ENCODE peak calls at places on chromosome 1, in four cellular contexts. R, Z, T and C are unnamed samples. For H3K79me1, the result is how much of the 10 kb centered on the place peaks cover.

GRCh38 chr1:22133928-22134324 is 9.0 kb downstream of the WNT4 start:
- DNase-seq in R (no peak), Z (no peak), T (no peak), C (peak)

GRCh38 chr1:191711961-191712360 is 446.3 kb upstream of the RGS18 start:
- DNase-seq in R (no peak), Z (no peak), T (no peak), C (no peak)

GRCh38 chr1:102852583-102852982 is 255.7 kb downstream of the COL11A1 start:
- DNase-seq in R (no peak), Z (peak), T (no peak), C (peak)

GRCh38 chr1:45604239-45604638 is 19.6 kb downstream of the CCDC17 start:
- DNase-seq in R (no peak), Z (no peak), T (no peak), C (no peak)

GRCh38 chr1:13573586-13573985 is 10.0 kb upstream of the PDPN start:
- DNase-seq in R (no peak), Z (no peak), T (no peak), C (no peak)

GRCh38 chr1:203351037-203351625 is at the start of gene FMOD:
- DNase-seq in R (no peak), Z (peak), T (peak), C (peak)

GRCh38 chr1:21857840-21858670 is 46.0 kb downstream of the LDLRAD2 start:
- DNase-seq in R (no peak), Z (no peak), T (peak), C (no peak)

GRCh38 chr1:215131291-215131690 is 48.8 kb downstream of the KCNK2 start:
- DNase-seq in R (no peak), Z (no peak), T (no peak), C (no peak)

GRCh38 chr1:159946242-159947187 is 1.1 kb upstream of the IGSF9 start:
- DNase-seq in R (no peak), Z (no peak), T (no peak), C (peak)

GRCh38 chr1:159943908-159944622 is 1.3 kb downstream of the IGSF9 start:
- DNase-seq in R (no peak), Z (no peak), T (no peak), C (no peak)

GRCh38 chr1:159947942-159948341 is 2.5 kb upstream of the IGSF9 start:
- DNase-seq in R (no peak), Z (no peak), T (no peak), C (no peak)

GRCh38 chr1:159944623-159945455 is 574 bp downstream of the IGSF9 start:
- DNase-seq in R (no peak), Z (no peak), T (no peak), C (no peak)

GRCh38 chr1:159945483-159946241 is at the start of gene IGSF9:
- DNase-seq in R (peak), Z (peak), T (peak), C (peak)
- H2AK5ac ChIP-seq in R (peak), Z (no peak), T (no peak), C (peak)

GRCh38 chr1:27634166-27634981 is 611 bp downstream of the FGR start:
- DNase-seq in R (no peak), Z (no peak), T (peak), C (no peak)
- H3K23ac ChIP-seq in R (peak), Z (no peak), T (peak), C (no peak)

DNA sequence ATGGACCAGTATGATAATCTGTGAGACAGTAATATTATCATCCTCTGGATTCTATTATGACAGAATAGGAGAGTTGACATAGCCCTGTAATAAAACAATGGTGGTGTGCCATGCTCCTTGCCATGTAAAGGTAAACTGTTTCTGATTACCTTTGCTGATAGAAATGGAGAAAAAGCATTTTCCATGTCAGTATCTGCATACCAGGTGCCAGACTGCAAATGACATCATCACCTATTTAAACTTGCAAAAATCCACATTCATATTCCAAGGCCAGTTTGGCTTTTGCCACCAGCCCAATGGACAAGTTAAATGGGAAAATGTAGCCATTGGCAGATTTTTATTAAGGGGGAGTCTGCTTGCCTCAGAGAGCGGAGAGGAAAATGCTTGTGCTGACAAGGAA is 23.9 kb upstream of the ABCD3 start:
- DNase-seq in R (no peak), Z (no peak), T (no peak), C (peak)
- H3K79me1 ChIP-seq in R (under half), Z (under half), T (under half), C (under half)

DNA sequence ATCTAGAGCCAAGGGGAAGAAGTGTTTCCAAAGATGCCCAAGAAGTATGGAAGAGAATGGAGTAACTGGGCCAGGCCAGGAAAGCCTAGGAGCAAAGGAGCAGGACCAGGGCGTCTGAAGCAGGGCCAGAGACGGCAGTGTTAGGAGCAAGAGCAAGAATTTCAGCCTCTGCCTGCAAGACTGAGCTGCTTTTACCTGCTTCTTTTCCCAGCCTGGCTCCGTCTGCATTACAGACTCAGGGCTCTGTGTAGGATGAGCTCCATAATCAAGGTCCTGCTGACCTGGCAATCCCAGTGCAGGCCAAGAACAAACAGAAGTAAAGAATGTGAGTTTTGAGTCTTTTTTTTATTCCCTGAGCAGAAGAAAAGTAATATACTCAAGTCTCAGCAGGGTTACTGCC is 10.1 kb downstream of the FMO1 start:
- DNase-seq in R (no peak), Z (no peak), T (no peak), C (no peak)
- H2AK5ac ChIP-seq in R (no peak), Z (no peak), T (no peak), C (no peak)

DNA sequence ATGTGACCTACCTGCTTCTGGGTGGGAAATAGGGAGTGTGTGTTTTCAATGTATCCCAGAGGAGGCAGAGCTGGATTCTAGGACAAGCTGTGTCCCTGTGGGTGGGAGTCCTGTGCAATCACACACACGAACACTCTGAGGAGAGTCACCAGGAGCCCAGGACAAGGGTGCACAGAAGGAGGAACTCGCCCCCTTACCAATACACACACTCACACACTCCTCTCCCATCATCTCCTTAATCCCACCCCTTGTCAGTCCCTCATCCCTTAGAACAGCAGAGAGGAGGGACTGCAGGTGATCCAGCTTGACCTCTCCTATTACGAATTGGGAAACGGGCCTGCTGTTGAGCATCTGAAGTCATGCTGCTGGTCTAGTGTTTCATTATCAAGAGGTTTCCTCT is 8.5 kb upstream of the MYBPHL start:
- DNase-seq in R (no peak), Z (no peak), T (no peak), C (no peak)
- H3K23ac ChIP-seq in R (no peak), Z (peak), T (no peak), C (no peak)

DNA sequence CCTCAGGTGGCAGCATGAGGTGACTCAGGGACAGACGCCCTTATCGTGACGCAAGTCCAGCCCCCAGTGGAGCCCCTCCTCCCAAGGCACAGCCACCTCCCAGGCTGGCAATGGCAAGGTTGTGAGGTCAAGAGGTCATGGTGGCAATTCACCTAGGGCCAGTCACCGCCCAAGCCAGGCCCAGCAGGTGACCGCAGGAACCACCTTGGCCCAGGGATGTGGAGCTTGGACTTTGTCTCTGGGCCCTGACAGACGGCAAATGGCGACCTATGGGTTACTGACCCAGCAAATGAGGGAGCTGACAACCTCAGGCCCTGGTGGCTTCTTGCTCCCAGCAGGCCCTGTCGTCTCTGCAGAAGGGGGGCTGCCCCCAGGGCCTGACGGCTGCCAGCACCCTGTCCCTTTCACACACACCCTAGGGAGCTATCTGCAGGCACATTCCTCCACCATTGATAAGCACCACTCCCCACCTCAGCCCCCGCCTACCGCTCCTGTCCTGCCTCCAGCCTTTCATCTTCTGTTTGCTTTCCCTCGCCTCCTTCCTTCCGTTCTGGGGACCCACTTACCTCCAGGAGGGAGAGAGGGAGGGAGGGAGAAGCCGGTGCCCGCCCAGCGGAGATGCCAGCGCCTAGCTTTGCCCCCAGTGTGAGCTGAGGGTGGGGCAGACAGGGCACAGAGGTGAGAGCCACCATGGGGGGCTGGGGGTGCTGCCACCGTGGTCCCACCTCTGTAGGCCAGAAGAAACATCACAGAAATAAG is 12.1 kb downstream of the EPHA2 start:
- DNase-seq in R (no peak), Z (no peak), T (no peak), C (no peak)
- H3K79me1 ChIP-seq in R (under half), Z (under half), T (under half), C (under half)

DNA sequence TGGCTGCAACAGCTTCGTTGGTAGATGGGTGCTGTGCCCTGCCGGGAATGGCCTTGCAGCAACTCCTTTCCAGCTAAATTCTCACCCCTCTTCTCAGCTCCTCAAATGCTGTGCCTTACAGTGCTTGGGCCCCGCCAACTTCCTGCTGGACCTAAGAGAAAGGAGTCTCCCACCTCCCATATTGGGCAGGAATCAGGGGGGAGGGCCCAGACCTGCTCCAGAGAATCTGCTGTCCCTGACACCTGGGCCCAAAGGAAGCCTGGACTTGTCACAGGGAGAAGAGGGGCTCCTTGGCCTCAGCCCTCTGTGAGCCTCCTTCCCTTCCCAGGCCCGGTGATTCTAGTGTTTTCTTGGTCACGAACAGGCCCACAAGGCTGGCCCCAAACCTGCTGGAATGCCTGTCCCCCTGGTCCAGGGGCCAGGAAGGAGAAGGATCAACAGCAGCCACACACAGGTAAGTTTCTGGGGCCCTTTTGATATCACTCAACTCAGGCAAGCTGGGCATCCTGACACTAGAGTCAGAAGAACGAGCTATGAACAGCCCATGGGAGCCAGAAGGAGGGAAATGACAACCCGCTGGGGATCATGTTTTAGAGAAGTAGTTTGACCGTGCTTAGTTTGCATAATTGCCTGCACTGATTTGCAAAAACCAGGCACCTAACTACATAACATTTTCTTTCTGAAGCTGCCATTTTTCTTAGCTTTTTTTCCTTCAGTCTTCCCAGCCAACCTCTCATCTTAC is 86.2 kb downstream of the CD247 start:
- DNase-seq in R (no peak), Z (no peak), T (no peak), C (no peak)
- H2AK5ac ChIP-seq in R (peak), Z (no peak), T (no peak), C (no peak)

GRCh38 chr1:2127181-2128145 is 67.1 kb downstream of the FAAP20 start:
- DNase-seq in R (no peak), Z (no peak), T (no peak), C (no peak)
- H3K23ac ChIP-seq in R (peak), Z (no peak), T (no peak), C (no peak)

DNA sequence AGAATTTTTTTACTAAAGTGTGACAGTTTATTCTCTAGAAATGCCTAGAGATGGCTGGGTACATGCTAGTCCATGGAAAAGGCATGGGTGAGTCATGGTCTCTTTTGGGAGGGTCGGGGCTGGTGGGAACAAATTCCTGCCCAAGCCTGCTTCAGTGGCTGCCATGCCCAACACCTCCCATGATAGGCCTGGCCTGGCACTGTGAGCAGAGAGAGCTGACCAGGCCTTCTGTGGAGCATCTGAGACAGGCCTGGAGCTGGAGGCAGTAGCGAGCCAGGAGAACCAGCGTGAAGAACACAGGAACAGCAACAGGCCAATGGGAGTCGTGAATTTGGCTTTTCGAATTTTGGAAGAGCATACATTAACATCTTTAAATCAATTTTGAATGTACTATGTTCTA is 209.2 kb downstream of the SDCCAG8 start:
- DNase-seq in R (no peak), Z (no peak), T (no peak), C (peak)
- H3K79me1 ChIP-seq in R (under half), Z (under half), T (under half), C (under half)